ENCODE peak calls at places on chromosomes 11 and 22, in ten cellular contexts. One of them, this sample, is unnamed.
A peak's percentile ranks its signal among the peaks of the same experiment; 100 is the strongest.

GRCh38 chr11:64353761-64354506 is 5.0 kb upstream of the RPS6KA4 start:
- DNase-seq in stomach: no peak
- DNase-seq in mucosa of descending colon: peak; percentile 37
- DNase-seq in Peyer's patch: no peak
- DNase-seq in CD4-positive, alpha-beta T cell: no peak
- DNase-seq in thoracic aorta: no peak
- DNase-seq in ovary: no peak
- DNase-seq in spleen: no peak
- DNase-seq in effector memory CD4-positive, alpha-beta T cell: no peak
- DNase-seq in right cardiac atrium: peak; percentile 49
- DNase-seq in this sample: no peak

GRCh38 chr11:43282607-43283440 is 29.0 kb upstream of the API5 start:
- DNase-seq in mucosa of descending colon: peak; percentile 33
- DNase-seq in stomach: no peak
- DNase-seq in effector memory CD4-positive, alpha-beta T cell: no peak
- DNase-seq in Peyer's patch: no peak
- DNase-seq in thoracic aorta: no peak
- DNase-seq in CD4-positive, alpha-beta T cell: peak; percentile 14
- DNase-seq in right cardiac atrium: peak; percentile 62
- DNase-seq in spleen: peak; percentile 76
- DNase-seq in ovary: no peak
- DNase-seq in this sample: peak; percentile 67

GRCh38 chr11:125162743-125163142 is 1.8 kb upstream of the PKNOX2 start:
- DNase-seq in thoracic aorta: no peak
- DNase-seq in ovary: no peak
- DNase-seq in mucosa of descending colon: no peak
- DNase-seq in effector memory CD4-positive, alpha-beta T cell: no peak
- DNase-seq in spleen: no peak
- DNase-seq in stomach: no peak
- DNase-seq in Peyer's patch: no peak
- DNase-seq in right cardiac atrium: no peak
- DNase-seq in CD4-positive, alpha-beta T cell: no peak
- DNase-seq in this sample: no peak

GRCh38 chr22:40015346-40015976 is 20.7 kb downstream of the FAM83F start:
- DNase-seq in CD4-positive, alpha-beta T cell: no peak
- DNase-seq in mucosa of descending colon: no peak
- DNase-seq in stomach: no peak
- DNase-seq in thoracic aorta: no peak
- DNase-seq in spleen: no peak
- DNase-seq in Peyer's patch: no peak
- DNase-seq in right cardiac atrium: no peak
- DNase-seq in effector memory CD4-positive, alpha-beta T cell: no peak
- DNase-seq in ovary: no peak
- DNase-seq in this sample: no peak

GRCh38 chr11:71997594-71997993 is 1.1 kb upstream of the IL18BP start:
- DNase-seq in CD4-positive, alpha-beta T cell: no peak
- DNase-seq in Peyer's patch: no peak
- DNase-seq in stomach: no peak
- DNase-seq in thoracic aorta: no peak
- DNase-seq in ovary: no peak
- DNase-seq in mucosa of descending colon: no peak
- DNase-seq in right cardiac atrium: no peak
- DNase-seq in spleen: no peak
- DNase-seq in effector memory CD4-positive, alpha-beta T cell: no peak
- DNase-seq in this sample: no peak

GRCh38 chr11:36349345-36350136 is 53.5 kb downstream of the PRR5L start:
- DNase-seq in mucosa of descending colon: no peak
- DNase-seq in right cardiac atrium: no peak
- DNase-seq in ovary: no peak
- DNase-seq in spleen: no peak
- DNase-seq in stomach: no peak
- DNase-seq in thoracic aorta: no peak
- DNase-seq in effector memory CD4-positive, alpha-beta T cell: no peak
- DNase-seq in CD4-positive, alpha-beta T cell: no peak
- DNase-seq in Peyer's patch: no peak
- DNase-seq in this sample: no peak

GRCh38 chr22:19079691-19080090 is 42.5 kb downstream of the DGCR2 start:
- DNase-seq in ovary: no peak
- DNase-seq in right cardiac atrium: no peak
- DNase-seq in spleen: peak; percentile 35
- DNase-seq in effector memory CD4-positive, alpha-beta T cell: no peak
- DNase-seq in CD4-positive, alpha-beta T cell: no peak
- DNase-seq in thoracic aorta: no peak
- DNase-seq in Peyer's patch: peak; percentile 2
- DNase-seq in mucosa of descending colon: no peak
- DNase-seq in stomach: no peak
- DNase-seq in this sample: no peak

GRCh38 chr11:60777572-60777971 is 7.6 kb upstream of the MS4A10 start:
- DNase-seq in ovary: no peak
- DNase-seq in right cardiac atrium: no peak
- DNase-seq in Peyer's patch: no peak
- DNase-seq in effector memory CD4-positive, alpha-beta T cell: no peak
- DNase-seq in thoracic aorta: no peak
- DNase-seq in stomach: no peak
- DNase-seq in CD4-positive, alpha-beta T cell: no peak
- DNase-seq in spleen: peak; percentile 4
- DNase-seq in mucosa of descending colon: no peak
- DNase-seq in this sample: peak; percentile 12

GRCh38 chr11:70761094-70761905 is 363.0 kb downstream of the CTTN start:
- DNase-seq in ovary: no peak
- DNase-seq in Peyer's patch: no peak
- DNase-seq in right cardiac atrium: no peak
- DNase-seq in CD4-positive, alpha-beta T cell: no peak
- DNase-seq in effector memory CD4-positive, alpha-beta T cell: no peak
- DNase-seq in stomach: no peak
- DNase-seq in spleen: peak; percentile 51
- DNase-seq in mucosa of descending colon: no peak
- DNase-seq in thoracic aorta: no peak
- DNase-seq in this sample: peak; percentile 13

DNA sequence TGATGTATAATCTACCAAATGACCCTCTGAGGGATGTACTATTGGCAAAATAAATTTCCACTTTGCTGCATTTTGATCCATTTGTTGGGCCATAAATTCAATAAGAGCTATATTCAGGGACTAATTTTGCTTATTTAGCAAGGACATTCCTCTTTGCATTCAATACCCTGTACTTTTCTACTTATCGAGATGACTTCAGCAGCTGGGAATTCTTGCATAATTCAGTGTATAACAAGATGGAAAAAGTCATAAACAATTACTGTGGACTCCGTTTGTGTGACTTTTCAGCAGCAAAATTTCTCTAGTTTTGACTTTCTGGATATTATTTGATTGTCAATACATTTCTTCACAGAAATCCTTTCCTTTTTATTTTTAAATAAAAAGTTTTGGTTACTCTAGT is 744.7 kb upstream of the CCDC179 start:
- DNase-seq in effector memory CD4-positive, alpha-beta T cell: no peak
- DNase-seq in right cardiac atrium: no peak
- DNase-seq in thoracic aorta: no peak
- DNase-seq in Peyer's patch: no peak
- DNase-seq in spleen: no peak
- DNase-seq in CD4-positive, alpha-beta T cell: no peak
- DNase-seq in mucosa of descending colon: no peak
- DNase-seq in ovary: no peak
- DNase-seq in stomach: no peak
- DNase-seq in this sample: no peak
- H3K9me3 ChIP-seq in effector memory CD4-positive, alpha-beta T cell: no peaks in the 10 kb centered on the region
- H3K9me3 ChIP-seq in right cardiac atrium: no peaks in the 10 kb centered on the region
- H3K9me3 ChIP-seq in thoracic aorta: no peaks in the 10 kb centered on the region
- H3K9me3 ChIP-seq in Peyer's patch: no peaks in the 10 kb centered on the region
- H3K9me3 ChIP-seq in spleen: no peaks in the 10 kb centered on the region
- H3K9me3 ChIP-seq in CD4-positive, alpha-beta T cell: no peaks in the 10 kb centered on the region
- H3K9me3 ChIP-seq in mucosa of descending colon: no peaks in the 10 kb centered on the region
- H3K9me3 ChIP-seq in ovary: no peaks in the 10 kb centered on the region
- H3K9me3 ChIP-seq in stomach: no peaks in the 10 kb centered on the region
- H3K9me3 ChIP-seq in this sample: no peaks in the 10 kb centered on the region

DNA sequence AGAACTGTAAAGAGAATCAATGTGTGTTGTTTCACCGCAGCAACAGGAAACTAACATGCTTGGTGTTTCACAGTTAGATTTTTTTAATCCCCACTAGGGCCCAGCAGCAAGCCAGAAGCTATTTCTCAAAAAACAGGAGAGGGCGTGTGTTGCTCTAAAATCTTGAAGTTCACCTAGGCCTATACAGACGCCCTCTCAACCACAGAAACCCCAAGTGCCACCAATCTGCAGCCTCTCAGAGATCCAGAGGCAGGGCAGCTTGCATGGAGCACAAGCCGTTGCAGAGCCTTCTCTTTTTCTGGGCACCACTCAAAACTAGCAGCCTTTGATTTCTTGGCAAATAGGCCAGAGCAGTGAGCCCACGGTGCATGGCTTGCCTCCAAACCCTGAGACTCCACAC is 1423.2 kb downstream of the TBC1D22A start:
- DNase-seq in stomach: no peak
- DNase-seq in Peyer's patch: no peak
- DNase-seq in spleen: no peak
- DNase-seq in mucosa of descending colon: no peak
- DNase-seq in effector memory CD4-positive, alpha-beta T cell: no peak
- DNase-seq in CD4-positive, alpha-beta T cell: no peak
- DNase-seq in ovary: no peak
- DNase-seq in right cardiac atrium: no peak
- DNase-seq in thoracic aorta: no peak
- DNase-seq in this sample: no peak
- H3K9me3 ChIP-seq in stomach: peaks cover 7% of the 10 kb centered on the region
- H3K9me3 ChIP-seq in Peyer's patch: no peaks in the 10 kb centered on the region
- H3K9me3 ChIP-seq in spleen: no peaks in the 10 kb centered on the region
- H3K9me3 ChIP-seq in mucosa of descending colon: no peaks in the 10 kb centered on the region
- H3K9me3 ChIP-seq in effector memory CD4-positive, alpha-beta T cell: no peaks in the 10 kb centered on the region
- H3K9me3 ChIP-seq in CD4-positive, alpha-beta T cell: no peaks in the 10 kb centered on the region
- H3K9me3 ChIP-seq in ovary: no peaks in the 10 kb centered on the region
- H3K9me3 ChIP-seq in right cardiac atrium: no peaks in the 10 kb centered on the region
- H3K9me3 ChIP-seq in thoracic aorta: peaks cover 3% of the 10 kb centered on the region
- H3K9me3 ChIP-seq in this sample: no peaks in the 10 kb centered on the region

GRCh38 chr11:2655320-2655719 is 44.5 kb downstream of the KCNQ1OT1 start:
- DNase-seq in thoracic aorta: no peak
- DNase-seq in Peyer's patch: no peak
- DNase-seq in CD4-positive, alpha-beta T cell: no peak
- DNase-seq in right cardiac atrium: no peak
- DNase-seq in effector memory CD4-positive, alpha-beta T cell: no peak
- DNase-seq in stomach: no peak
- DNase-seq in spleen: no peak
- DNase-seq in ovary: no peak
- DNase-seq in mucosa of descending colon: no peak
- DNase-seq in this sample: peak; percentile 20
- H3K9me3 ChIP-seq in thoracic aorta: peaks cover 25% of the 10 kb centered on the region
- H3K9me3 ChIP-seq in Peyer's patch: peaks cover 14% of the 10 kb centered on the region
- H3K9me3 ChIP-seq in CD4-positive, alpha-beta T cell: peaks cover 5% of the 10 kb centered on the region
- H3K9me3 ChIP-seq in right cardiac atrium: no peaks in the 10 kb centered on the region
- H3K9me3 ChIP-seq in effector memory CD4-positive, alpha-beta T cell: no peaks in the 10 kb centered on the region
- H3K9me3 ChIP-seq in stomach: peaks cover 12% of the 10 kb centered on the region
- H3K9me3 ChIP-seq in spleen: peaks cover 1% of the 10 kb centered on the region
- H3K9me3 ChIP-seq in ovary: no peaks in the 10 kb centered on the region
- H3K9me3 ChIP-seq in mucosa of descending colon: peaks cover 19% of the 10 kb centered on the region
- H3K9me3 ChIP-seq in this sample: peaks cover 14% of the 10 kb centered on the region

DNA sequence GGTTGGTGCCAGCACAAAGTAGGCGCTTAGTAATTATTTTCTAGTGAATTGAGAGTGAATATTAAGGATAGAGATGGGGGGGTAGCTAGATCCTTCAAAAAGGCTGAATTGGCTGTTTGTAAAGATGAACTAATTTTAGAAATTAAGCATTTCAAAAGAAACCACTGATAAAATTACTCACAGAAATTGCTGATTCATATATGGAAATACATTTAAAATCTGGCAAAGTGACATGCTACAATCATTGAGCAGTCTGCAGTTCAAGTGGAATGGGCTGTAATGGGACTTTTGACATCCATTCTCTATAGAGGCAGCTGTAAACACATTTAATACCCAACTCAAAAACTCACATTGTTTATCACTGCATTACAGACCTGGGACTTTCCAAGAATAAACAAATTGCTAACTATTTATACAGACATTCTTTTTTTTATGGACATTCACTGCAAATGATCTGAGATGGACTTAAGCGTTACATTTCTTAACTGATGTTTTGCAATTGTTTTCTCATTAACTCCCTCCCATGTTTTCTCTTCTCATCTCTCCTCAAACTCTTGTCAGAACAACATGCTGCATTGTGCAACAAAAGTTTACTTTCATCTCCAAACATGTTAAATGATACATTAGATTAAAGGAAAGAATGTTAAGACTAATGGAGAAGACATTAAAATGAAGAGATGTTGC is 42.1 kb upstream of the MMP7 start:
- DNase-seq in stomach: no peak
- DNase-seq in spleen: no peak
- DNase-seq in CD4-positive, alpha-beta T cell: no peak
- DNase-seq in effector memory CD4-positive, alpha-beta T cell: no peak
- DNase-seq in Peyer's patch: no peak
- DNase-seq in thoracic aorta: no peak
- DNase-seq in mucosa of descending colon: no peak
- DNase-seq in right cardiac atrium: no peak
- DNase-seq in ovary: no peak
- DNase-seq in this sample: no peak
- H3K9me3 ChIP-seq in stomach: no peaks in the 10 kb centered on the region
- H3K9me3 ChIP-seq in spleen: no peaks in the 10 kb centered on the region
- H3K9me3 ChIP-seq in CD4-positive, alpha-beta T cell: no peaks in the 10 kb centered on the region
- H3K9me3 ChIP-seq in effector memory CD4-positive, alpha-beta T cell: no peaks in the 10 kb centered on the region
- H3K9me3 ChIP-seq in Peyer's patch: no peaks in the 10 kb centered on the region
- H3K9me3 ChIP-seq in thoracic aorta: no peaks in the 10 kb centered on the region
- H3K9me3 ChIP-seq in mucosa of descending colon: no peaks in the 10 kb centered on the region
- H3K9me3 ChIP-seq in right cardiac atrium: peaks cover 1% of the 10 kb centered on the region
- H3K9me3 ChIP-seq in ovary: no peaks in the 10 kb centered on the region
- H3K9me3 ChIP-seq in this sample: no peaks in the 10 kb centered on the region

GRCh38 chr11:1242289-1242688 is 19.4 kb downstream of the MUC5B start:
- DNase-seq in thoracic aorta: no peak
- DNase-seq in CD4-positive, alpha-beta T cell: no peak
- DNase-seq in mucosa of descending colon: no peak
- DNase-seq in ovary: no peak
- DNase-seq in right cardiac atrium: no peak
- DNase-seq in stomach: no peak
- DNase-seq in spleen: no peak
- DNase-seq in effector memory CD4-positive, alpha-beta T cell: no peak
- DNase-seq in Peyer's patch: no peak
- DNase-seq in this sample: no peak
- H3K9me3 ChIP-seq in thoracic aorta: no peaks in the 10 kb centered on the region
- H3K9me3 ChIP-seq in CD4-positive, alpha-beta T cell: no peaks in the 10 kb centered on the region
- H3K9me3 ChIP-seq in mucosa of descending colon: no peaks in the 10 kb centered on the region
- H3K9me3 ChIP-seq in ovary: no peaks in the 10 kb centered on the region
- H3K9me3 ChIP-seq in right cardiac atrium: no peaks in the 10 kb centered on the region
- H3K9me3 ChIP-seq in stomach: no peaks in the 10 kb centered on the region
- H3K9me3 ChIP-seq in spleen: no peaks in the 10 kb centered on the region
- H3K9me3 ChIP-seq in effector memory CD4-positive, alpha-beta T cell: no peaks in the 10 kb centered on the region
- H3K9me3 ChIP-seq in Peyer's patch: no peaks in the 10 kb centered on the region
- H3K9me3 ChIP-seq in this sample: no peaks in the 10 kb centered on the region